ENCODE peak calls at places on chromosomes 3 and 15, in eight cellular contexts. One of them, this sample, is unnamed.

GRCh38 chr3:169138849-169139416 is 524.6 kb downstream of the MECOM start:
- DNase-seq in DMS 273 treated with DMSO at 0.1 percent for 48 hours: no peak
- DNase-seq in activated CD8-positive, alpha-beta memory T cell treated with anti-CD3 and anti-CD28 coated beads for 48 hours: no peak
- DNase-seq in HS-5: no peak
- DNase-seq in left cardiac atrium: no peak
- DNase-seq in effector memory CD4-positive, alpha-beta T cell: no peak
- DNase-seq in foreskin fibroblast: no peak
- DNase-seq in hippocampal formation: no peak
- DNase-seq in this sample: peak; percentile 45

GRCh38 chr3:190169243-190169642 is 48.5 kb upstream of the P3H2 start:
- DNase-seq in activated CD8-positive, alpha-beta memory T cell treated with anti-CD3 and anti-CD28 coated beads for 48 hours: no peak
- DNase-seq in foreskin fibroblast: no peak
- DNase-seq in DMS 273 treated with DMSO at 0.1 percent for 48 hours: no peak
- DNase-seq in left cardiac atrium: no peak
- DNase-seq in effector memory CD4-positive, alpha-beta T cell: no peak
- DNase-seq in HS-5: no peak
- DNase-seq in hippocampal formation: no peak
- DNase-seq in this sample: no peak

GRCh38 chr3:23740517-23741402 is 65.0 kb upstream of the UBE2E1 start:
- DNase-seq in DMS 273 treated with DMSO at 0.1 percent for 48 hours: no peak
- DNase-seq in foreskin fibroblast: no peak
- DNase-seq in HS-5: no peak
- DNase-seq in hippocampal formation: no peak
- DNase-seq in effector memory CD4-positive, alpha-beta T cell: no peak
- DNase-seq in activated CD8-positive, alpha-beta memory T cell treated with anti-CD3 and anti-CD28 coated beads for 48 hours: no peak
- DNase-seq in left cardiac atrium: no peak
- DNase-seq in this sample: no peak

GRCh38 chr3:100717063-100717462 is 7.8 kb downstream of the TFG start:
- DNase-seq in left cardiac atrium: no peak
- DNase-seq in HS-5: no peak
- DNase-seq in foreskin fibroblast: no peak
- DNase-seq in hippocampal formation: no peak
- DNase-seq in DMS 273 treated with DMSO at 0.1 percent for 48 hours: no peak
- DNase-seq in effector memory CD4-positive, alpha-beta T cell: no peak
- DNase-seq in activated CD8-positive, alpha-beta memory T cell treated with anti-CD3 and anti-CD28 coated beads for 48 hours: no peak
- DNase-seq in this sample: no peak

GRCh38 chr15:56325186-56325585 is 40.0 kb upstream of the TEX9 start:
- DNase-seq in HS-5: peak; percentile 50
- DNase-seq in foreskin fibroblast: peak; percentile 34
- DNase-seq in activated CD8-positive, alpha-beta memory T cell treated with anti-CD3 and anti-CD28 coated beads for 48 hours: no peak
- DNase-seq in hippocampal formation: no peak
- DNase-seq in left cardiac atrium: no peak
- DNase-seq in DMS 273 treated with DMSO at 0.1 percent for 48 hours: no peak
- DNase-seq in effector memory CD4-positive, alpha-beta T cell: no peak
- DNase-seq in this sample: no peak

GRCh38 chr3:31133541-31133940 is 239.1 kb upstream of the GADL1 start:
- DNase-seq in foreskin fibroblast: no peak
- DNase-seq in left cardiac atrium: no peak
- DNase-seq in effector memory CD4-positive, alpha-beta T cell: no peak
- DNase-seq in hippocampal formation: no peak
- DNase-seq in DMS 273 treated with DMSO at 0.1 percent for 48 hours: no peak
- DNase-seq in activated CD8-positive, alpha-beta memory T cell treated with anti-CD3 and anti-CD28 coated beads for 48 hours: no peak
- DNase-seq in HS-5: no peak
- DNase-seq in this sample: no peak

GRCh38 chr3:142318331-142318730 is 92.9 kb upstream of the GK5 start:
- DNase-seq in activated CD8-positive, alpha-beta memory T cell treated with anti-CD3 and anti-CD28 coated beads for 48 hours: no peak
- DNase-seq in effector memory CD4-positive, alpha-beta T cell: no peak
- DNase-seq in foreskin fibroblast: no peak
- DNase-seq in hippocampal formation: no peak
- DNase-seq in HS-5: no peak
- DNase-seq in left cardiac atrium: no peak
- DNase-seq in DMS 273 treated with DMSO at 0.1 percent for 48 hours: no peak
- DNase-seq in this sample: no peak

GRCh38 chr3:159844383-159844730 is 144.3 kb upstream of the IL12A start:
- DNase-seq in DMS 273 treated with DMSO at 0.1 percent for 48 hours: no peak
- DNase-seq in left cardiac atrium: no peak
- DNase-seq in activated CD8-positive, alpha-beta memory T cell treated with anti-CD3 and anti-CD28 coated beads for 48 hours: no peak
- DNase-seq in effector memory CD4-positive, alpha-beta T cell: no peak
- DNase-seq in HS-5: no peak
- DNase-seq in foreskin fibroblast: no peak
- DNase-seq in hippocampal formation: no peak
- DNase-seq in this sample: no peak

GRCh38 chr3:10268930-10269329 is 20.7 kb downstream of the TATDN2 start:
- DNase-seq in effector memory CD4-positive, alpha-beta T cell: no peak
- DNase-seq in left cardiac atrium: no peak
- DNase-seq in HS-5: no peak
- DNase-seq in DMS 273 treated with DMSO at 0.1 percent for 48 hours: no peak
- DNase-seq in foreskin fibroblast: no peak
- DNase-seq in hippocampal formation: no peak
- DNase-seq in activated CD8-positive, alpha-beta memory T cell treated with anti-CD3 and anti-CD28 coated beads for 48 hours: no peak
- DNase-seq in this sample: no peak

GRCh38 chr3:51379301-51379700 is 5.8 kb upstream of the MANF start:
- DNase-seq in HS-5: no peak
- DNase-seq in activated CD8-positive, alpha-beta memory T cell treated with anti-CD3 and anti-CD28 coated beads for 48 hours: no peak
- DNase-seq in foreskin fibroblast: no peak
- DNase-seq in DMS 273 treated with DMSO at 0.1 percent for 48 hours: peak; percentile 63
- DNase-seq in left cardiac atrium: no peak
- DNase-seq in effector memory CD4-positive, alpha-beta T cell: no peak
- DNase-seq in hippocampal formation: no peak
- DNase-seq in this sample: peak; percentile 70

GRCh38 chr3:83230376-83230775 is 1468.9 kb upstream of the GBE1 start:
- DNase-seq in left cardiac atrium: no peak
- DNase-seq in hippocampal formation: no peak
- DNase-seq in HS-5: no peak
- DNase-seq in effector memory CD4-positive, alpha-beta T cell: no peak
- DNase-seq in DMS 273 treated with DMSO at 0.1 percent for 48 hours: no peak
- DNase-seq in foreskin fibroblast: no peak
- DNase-seq in activated CD8-positive, alpha-beta memory T cell treated with anti-CD3 and anti-CD28 coated beads for 48 hours: no peak
- DNase-seq in this sample: no peak

GRCh38 chr15:100211855-100212850 is 129.6 kb downstream of the ADAMTS17 start:
- DNase-seq in left cardiac atrium: no peak
- DNase-seq in activated CD8-positive, alpha-beta memory T cell treated with anti-CD3 and anti-CD28 coated beads for 48 hours: no peak
- DNase-seq in DMS 273 treated with DMSO at 0.1 percent for 48 hours: no peak
- DNase-seq in foreskin fibroblast: no peak
- DNase-seq in effector memory CD4-positive, alpha-beta T cell: no peak
- DNase-seq in HS-5: no peak
- DNase-seq in hippocampal formation: no peak
- DNase-seq in this sample: no peak

GRCh38 chr3:11530153-11530721 is 113.5 kb downstream of the VGLL4 start:
- DNase-seq in activated CD8-positive, alpha-beta memory T cell treated with anti-CD3 and anti-CD28 coated beads for 48 hours: no peak
- DNase-seq in hippocampal formation: peak; percentile 18
- DNase-seq in left cardiac atrium: peak; percentile 73
- DNase-seq in foreskin fibroblast: peak; percentile 75
- DNase-seq in effector memory CD4-positive, alpha-beta T cell: no peak
- DNase-seq in HS-5: peak; percentile 70
- DNase-seq in DMS 273 treated with DMSO at 0.1 percent for 48 hours: peak; percentile 50
- DNase-seq in this sample: no peak

GRCh38 chr15:70098170-70098460 is 398 bp upstream of the TLE3 start:
- DNase-seq in HS-5: no peak
- DNase-seq in effector memory CD4-positive, alpha-beta T cell: no peak
- DNase-seq in DMS 273 treated with DMSO at 0.1 percent for 48 hours: no peak
- DNase-seq in activated CD8-positive, alpha-beta memory T cell treated with anti-CD3 and anti-CD28 coated beads for 48 hours: no peak
- DNase-seq in foreskin fibroblast: no peak
- DNase-seq in hippocampal formation: no peak
- DNase-seq in left cardiac atrium: no peak
- DNase-seq in this sample: no peak

This sample was measured in NCI-H524 treated with DMSO at 0.1 percent for 48 hours.